ENCODE peak calls at places on chromosome 20, in seven cellular contexts. G, K, U, X, C, B and V are unnamed samples.

GRCh38 chr20:2752631-2753455 is 47.6 kb downstream of the CPXM1 start:
- DNase-seq in C (no peak), G (no peak), X (peak; percentile 37), B (no peak), K (peak; percentile 33), U (peak; percentile 30), V (no peak)

GRCh38 chr20:48846516-48847492 is 19.0 kb upstream of the PREX1 start:
- DNase-seq in X (no peak), G (no peak), K (peak; percentile 62), B (no peak), C (no peak), U (no peak), V (no peak)

GRCh38 chr20:34037121-34037520 is 43.4 kb downstream of the RALY start:
- DNase-seq in C (no peak), K (no peak), B (no peak), U (no peak), G (no peak), X (no peak), V (no peak)

GRCh38 chr20:47663354-47664067 is 121.8 kb downstream of the SULF2 start:
- DNase-seq in G (peak; percentile 81), C (peak; percentile 42), K (peak; percentile 80), X (peak; percentile 78), B (peak; percentile 84), U (peak; percentile 53), V (peak; percentile 82)

GRCh38 chr20:14915356-14915755 is 577.9 kb upstream of the FLRT3 start:
- DNase-seq in K (no peak), B (no peak), C (no peak), X (no peak), U (no peak), G (no peak), V (no peak)

GRCh38 chr20:25565578-25566157 is 19.7 kb downstream of the NINL start:
- DNase-seq in U (no peak), X (no peak), B (no peak), K (peak; percentile 21), G (no peak), C (no peak), V (no peak)

GRCh38 chr20:2873747-2874041 is 413 bp downstream of the PTPRA start:
- DNase-seq in K (peak; percentile 19), B (no peak), G (peak; percentile 42), U (peak; percentile 42), C (no peak), X (peak; percentile 23), V (no peak)

GRCh38 chr20:45934046-45934586 is 367 bp upstream of the PCIF1 start:
- DNase-seq in X (peak; percentile 65), G (peak; percentile 68), B (no peak), C (peak; percentile 24), K (peak; percentile 48), U (peak; percentile 71), V (no peak)

GRCh38 chr20:49727473-49727872 is 13.8 kb upstream of the B4GALT5 start:
- DNase-seq in G (no peak), X (no peak), U (no peak), B (no peak), C (no peak), K (no peak), V (no peak)

GRCh38 chr20:49426873-49427272 is 55.6 kb downstream of the KCNB1 start:
- DNase-seq in C (no peak), K (peak; percentile 25), B (no peak), X (no peak), U (no peak), G (no peak), V (no peak)

GRCh38 chr20:58776109-58776508 is 74.6 kb downstream of the GNAS-AS1 start:
- DNase-seq in U (no peak), X (no peak), K (no peak), G (no peak), B (peak; percentile 0), C (no peak), V (no peak)

GRCh38 chr20:10427060-10427692 is 6.8 kb downstream of the MKKS start:
- DNase-seq in C (peak; percentile 51), U (peak; percentile 34), X (peak; percentile 80), G (no peak), B (no peak), K (peak; percentile 79), V (no peak)

GRCh38 chr20:50286609-50287008 is 96.0 kb downstream of the CEBPB start:
- DNase-seq in U (peak; percentile 21), G (peak; percentile 59), K (peak; percentile 94), B (no peak), X (peak; percentile 79), C (peak; percentile 87), V (peak; percentile 88)

GRCh38 chr20:51310216-51310615 is 232.3 kb downstream of the NFATC2 start:
- DNase-seq in B (no peak), C (no peak), K (peak; percentile 71), U (no peak), G (no peak), X (no peak), V (no peak)

GRCh38 chr20:1890469-1891262 is 4.5 kb upstream of the SIRPA start:
- DNase-seq in G (no peak), U (no peak), K (no peak), X (no peak), B (no peak), C (no peak), V (no peak)

GRCh38 chr20:48738399-48739304 is 89.1 kb downstream of the PREX1 start:
- DNase-seq in U (no peak), K (no peak), G (no peak), X (no peak), C (no peak), B (no peak), V (no peak)

GRCh38 chr20:25345721-25346120 is 44.9 kb downstream of the ABHD12 start:
- DNase-seq in X (no peak), C (no peak), K (no peak), U (no peak), B (no peak), G (no peak), V (no peak)

GRCh38 chr20:47790032-47790965 is 5.0 kb upstream of the SULF2 start:
- DNase-seq in G (no peak), K (peak; percentile 93), X (peak; percentile 68), B (no peak), U (no peak), C (peak; percentile 98), V (no peak)

GRCh38 chr20:34938466-34939163 is 17.0 kb downstream of the GSS start:
- DNase-seq in X (no peak), G (peak; percentile 51), C (no peak), K (no peak), U (peak; percentile 54), B (peak; percentile 76), V (no peak)

GRCh38 chr20:62472020-62472342 is 3.8 kb downstream of the GATA5 start:
- DNase-seq in K (no peak), C (no peak), U (no peak), B (peak; percentile 61), G (no peak), X (no peak), V (no peak)

GRCh38 chr20:59765599-59766177 is 161.3 kb downstream of the PHACTR3 start:
- DNase-seq in C (no peak), K (no peak), G (no peak), X (no peak), B (no peak), U (no peak), V (no peak)

GRCh38 chr20:19814241-19814640 is 56.2 kb downstream of the RIN2 start:
- DNase-seq in K (no peak), B (no peak), U (no peak), G (no peak), C (no peak), X (no peak), V (no peak)

GRCh38 chr20:19817017-19817416 is 59.0 kb downstream of the RIN2 start:
- DNase-seq in G (no peak), B (no peak), C (peak; percentile 94), X (peak; percentile 94), U (no peak), K (peak; percentile 95), V (no peak)

GRCh38 chr20:19816386-19816785 is 58.3 kb downstream of the RIN2 start:
- DNase-seq in C (no peak), U (no peak), B (no peak), X (peak; percentile 59), K (no peak), G (no peak), V (no peak)

GRCh38 chr20:19813839-19814238 is 55.8 kb downstream of the RIN2 start:
- DNase-seq in B (no peak), U (no peak), G (no peak), K (peak; percentile 71), X (no peak), C (no peak), V (no peak)

GRCh38 chr20:19815553-19815991 is 57.5 kb downstream of the RIN2 start:
- DNase-seq in U (peak; percentile 28), K (peak; percentile 97), G (no peak), X (peak; percentile 99), B (no peak), C (peak; percentile 98), V (no peak)
- TF ChIP-seq CTCF in U (no peak), K (peak; percentile 25), G (no peak), X (no peak), B (no peak), C (no peak), V (peak; percentile 31)

DNA sequence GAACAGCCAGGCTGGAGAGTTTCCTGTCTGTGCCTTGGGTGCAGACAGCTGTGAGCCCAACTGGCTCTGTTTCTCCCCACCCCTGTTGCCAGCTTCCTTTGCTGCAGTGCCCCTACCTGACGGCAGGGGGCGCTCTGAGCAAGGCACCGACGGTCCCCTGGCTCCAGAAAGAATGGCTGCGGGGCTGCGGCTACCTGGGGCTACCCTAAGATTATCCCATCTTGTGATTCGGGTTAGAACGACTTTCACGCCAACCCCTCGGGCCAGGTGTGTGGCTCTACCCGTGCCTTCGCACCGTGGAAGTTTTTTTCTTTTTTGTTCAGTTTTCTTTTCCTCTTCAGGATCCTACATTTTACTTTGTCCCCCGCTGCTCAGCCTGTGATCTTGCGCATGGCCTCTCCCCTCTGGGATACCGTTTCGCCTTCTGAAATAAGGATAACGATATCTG is 33.4 kb upstream of the AAR2 start:
- DNase-seq in G (peak; percentile 63), U (peak; percentile 50), K (peak; percentile 41), X (peak; percentile 26), C (peak; percentile 8), B (peak; percentile 79), V (peak; percentile 59)
- H3K4me3 ChIP-seq in G (no peak overlapping the region), U (no peak overlapping the region), K (no peak overlapping the region), X (no peak overlapping the region), C (no peak overlapping the region), B (no peak overlapping the region), V (no peak overlapping the region)

GRCh38 chr20:20872420-20872819 is 160.0 kb upstream of the RALGAPA2 start:
- DNase-seq in K (no peak), U (no peak), C (no peak), B (no peak), G (no peak), X (no peak), V (no peak)

GRCh38 chr20:20864346-20865096 is 152.1 kb upstream of the RALGAPA2 start:
- DNase-seq in X (no peak), B (no peak), G (no peak), C (no peak), U (no peak), K (peak; percentile 3), V (no peak)

GRCh38 chr20:20869161-20869560 is 156.7 kb upstream of the RALGAPA2 start:
- DNase-seq in B (no peak), U (no peak), K (no peak), X (no peak), G (no peak), C (no peak), V (no peak)
- TF ChIP-seq CTCF in B (no peak), U (no peak), K (no peak), X (no peak), G (no peak), C (no peak), V (no peak)

GRCh38 chr20:40524071-40524470 is 165.0 kb downstream of the MAFB start:
- DNase-seq in C (peak; percentile 15), B (no peak), U (no peak), G (no peak), K (peak; percentile 39), X (no peak), V (no peak)
- H3K4me3 ChIP-seq in C (no peak overlapping the region), B (no peak overlapping the region), U (no peak overlapping the region), G (no peak overlapping the region), K (no peak overlapping the region), X (no peak overlapping the region), V (no peak overlapping the region)